ENCODE peak calls at places on chromosomes 6 and 20, in ten cellular contexts. V, J, N, R, P, L, K, I, B and U are unnamed samples.

GRCh38 chr6:25144919-25145318 is 134.3 kb upstream of the CARMIL1 start:
- DNase-seq in V (no peak), J (no peak), N (no peak), R (no peak), P (no peak), L (no peak), K (no peak), I (no peak), B (no peak), U (no peak)

GRCh38 chr6:6969761-6970223 is 138.0 kb upstream of the RREB1 start:
- DNase-seq in V (peak; percentile 86), J (no peak), N (no peak), R (no peak), P (no peak), L (no peak), K (no peak), I (peak; percentile 84), B (no peak), U (peak; percentile 81)

GRCh38 chr6:31765910-31766794 is 3.7 kb downstream of the SAPCD1 start:
- DNase-seq in V (no peak), J (no peak), N (no peak), R (no peak), P (peak; percentile 72), L (peak; percentile 38), K (no peak), I (no peak), B (no peak), U (no peak)

GRCh38 chr6:157576621-157577390 is 195.8 kb downstream of the ZDHHC14 start:
- DNase-seq in V (no peak), J (no peak), N (no peak), R (no peak), P (no peak), L (no peak), K (no peak), I (no peak), B (no peak), U (no peak)

GRCh38 chr6:27873101-27874030 is 38.8 kb downstream of the OR2B2 start:
- DNase-seq in V (peak; percentile 93), J (no peak), N (peak; percentile 54), R (no peak), P (peak; percentile 93), L (peak; percentile 32), K (peak; percentile 83), I (no peak), B (peak; percentile 21), U (peak; percentile 68)

GRCh38 chr20:34316191-34316814 is 13.1 kb upstream of the AHCY start:
- DNase-seq in V (no peak), J (no peak), N (no peak), R (no peak), P (no peak), L (no peak), K (peak; percentile 33), I (peak; percentile 33), B (no peak), U (no peak)

GRCh38 chr6:143111443-143111842 is 50.8 kb downstream of the AIG1 start:
- DNase-seq in V (no peak), J (no peak), N (no peak), R (no peak), P (no peak), L (no peak), K (no peak), I (no peak), B (no peak), U (no peak)

GRCh38 chr20:8505817-8506216 is 373.8 kb downstream of the PLCB1 start:
- DNase-seq in V (no peak), J (no peak), N (no peak), R (no peak), P (no peak), L (no peak), K (peak; percentile 5), I (no peak), B (no peak), U (no peak)

GRCh38 chr20:35886537-35886936 is 67.8 kb downstream of the SCAND1 start:
- DNase-seq in V (no peak), J (no peak), N (peak; percentile 71), R (peak; percentile 56), P (no peak), L (no peak), K (no peak), I (no peak), B (no peak), U (no peak)

GRCh38 chr6:153038378-153038777 is 35.9 kb upstream of the MTRF1L start:
- DNase-seq in V (no peak), J (no peak), N (no peak), R (no peak), P (no peak), L (no peak), K (peak; percentile 84), I (no peak), B (no peak), U (no peak)

GRCh38 chr20:61315319-61315718 is 63.3 kb downstream of the CDH4 start:
- DNase-seq in V (no peak), J (no peak), N (no peak), R (no peak), P (peak; percentile 8), L (no peak), K (no peak), I (no peak), B (no peak), U (no peak)

GRCh38 chr6:32623693-32624092 is 13.5 kb upstream of the HLA-DQA1 start:
- DNase-seq in V (no peak), J (no peak), N (no peak), R (no peak), P (no peak), L (no peak), K (no peak), I (no peak), B (no peak), U (no peak)

GRCh38 chr20:54137115-54137514 is 36.7 kb downstream of the CYP24A1 start:
- DNase-seq in V (no peak), J (no peak), N (no peak), R (no peak), P (no peak), L (no peak), K (no peak), I (no peak), B (no peak), U (no peak)

GRCh38 chr6:111950661-111951426 is 77.6 kb upstream of the FYN start:
- DNase-seq in V (no peak), J (no peak), N (peak; percentile 12), R (no peak), P (no peak), L (peak; percentile 84), K (peak; percentile 37), I (no peak), B (no peak), U (no peak)

GRCh38 chr6:112311950-112312547 is 35.1 kb upstream of the RFPL4B start:
- DNase-seq in V (no peak), J (peak; percentile 7), N (no peak), R (no peak), P (no peak), L (no peak), K (peak; percentile 38), I (no peak), B (no peak), U (no peak)

GRCh38 chr6:100283288-100283687 is 181.4 kb downstream of the SIM1 start:
- DNase-seq in V (no peak), J (peak; percentile 12), N (no peak), R (no peak), P (no peak), L (no peak), K (peak; percentile 72), I (peak; percentile 75), B (no peak), U (no peak)

GRCh38 chr20:53077373-53078205 is 105.4 kb downstream of the TSHZ2 start:
- DNase-seq in V (no peak), J (no peak), N (no peak), R (no peak), P (no peak), L (no peak), K (no peak), I (no peak), B (peak; percentile 35), U (peak; percentile 33)

GRCh38 chr20:23131766-23132165 is 45.6 kb upstream of the CD93 start:
- DNase-seq in V (no peak), J (no peak), N (no peak), R (peak; percentile 3), P (no peak), L (no peak), K (no peak), I (no peak), B (no peak), U (no peak)

GRCh38 chr6:63442870-63443269 is 123.1 kb upstream of the LGSN start:
- DNase-seq in V (no peak), J (no peak), N (no peak), R (no peak), P (no peak), L (no peak), K (no peak), I (no peak), B (no peak), U (no peak)

GRCh38 chr6:73460044-73460443 is 1.5 kb upstream of the MTO1 start:
- DNase-seq in V (peak; percentile 34), J (no peak), N (no peak), R (no peak), P (no peak), L (no peak), K (no peak), I (no peak), B (no peak), U (no peak)

GRCh38 chr6:73455865-73456629 is 4.0 kb upstream of the CGAS start:
- DNase-seq in V (peak; percentile 10), J (no peak), N (no peak), R (no peak), P (no peak), L (no peak), K (peak; percentile 41), I (no peak), B (no peak), U (no peak)

GRCh38 chr6:73461537-73462350 is at the start of gene MTO1:
- DNase-seq in V (peak; percentile 98), J (peak; percentile 86), N (peak; percentile 85), R (peak; percentile 89), P (peak; percentile 97), L (peak; percentile 88), K (peak; percentile 90), I (peak; percentile 84), B (peak; percentile 82), U (peak; percentile 91)
- TF ChIP-seq POLR2A in V (no peak), J (peak; percentile 50), N (no peak), R (peak; percentile 40), P (no peak), L (no peak), K (peak; percentile 57), I (peak; percentile 75), B (peak; percentile 64), U (no peak)

GRCh38 chr6:45488269-45488668 is 110.5 kb upstream of the SUPT3H start:
- DNase-seq in V (no peak), J (no peak), N (no peak), R (no peak), P (no peak), L (no peak), K (no peak), I (no peak), B (no peak), U (no peak)
- H3K4me3 ChIP-seq in V (no peak overlapping the region), J (no peak overlapping the region), N (no peak overlapping the region), R (no peak overlapping the region), P (no peak overlapping the region), L (no peak overlapping the region), K (no peak overlapping the region), I (no peak overlapping the region), B (no peak overlapping the region), U (no peak overlapping the region)

GRCh38 chr6:2839982-2840793 is 1.5 kb downstream of the SERPINB1 start:
- DNase-seq in V (no peak), J (no peak), N (no peak), R (no peak), P (no peak), L (no peak), K (no peak), I (no peak), B (no peak), U (no peak)
- TF ChIP-seq POLR2A in V (no peak), J (no peak), N (no peak), R (no peak), P (no peak), L (no peak), K (no peak), I (no peak), B (no peak), U (no peak)

GRCh38 chr6:33632603-33633039 is 11.5 kb downstream of the ITPR3 start:
- DNase-seq in V (no peak), J (peak; percentile 58), N (no peak), R (peak; percentile 39), P (peak; percentile 82), L (peak; percentile 36), K (no peak), I (peak; percentile 37), B (no peak), U (peak; percentile 45)
- H3K4me3 ChIP-seq in V (no peak overlapping the region), J (no peak overlapping the region), N (no peak overlapping the region), R (no peak overlapping the region), P (peak overlapping the region; percentile 45), L (no peak overlapping the region), K (no peak overlapping the region), I (no peak overlapping the region), B (no peak overlapping the region), U (no peak overlapping the region)